ENCODE peak calls at places on chromosomes 3 and 15, in nine cellular contexts. One of them, this sample, is unnamed.

GRCh38 chr15:60914360-60914759 is 314.7 kb downstream of the RORA start:
- DNase-seq in SK-N-SH: no peak
- DNase-seq in kidney: no peak
- DNase-seq in HepG2: no peak
- DNase-seq in MM.1S: no peak
- DNase-seq in mammary epithelial cell: no peak
- DNase-seq in endothelial cell of umbilical vein: peak; percentile 8
- DNase-seq in PC-3: no peak
- DNase-seq in DND-41: no peak
- DNase-seq in this sample: no peak

GRCh38 chr15:45131510-45131909 is 1.7 kb downstream of the DUOX1 start:
- DNase-seq in SK-N-SH: no peak
- DNase-seq in kidney: no peak
- DNase-seq in HepG2: peak; percentile 61
- DNase-seq in MM.1S: no peak
- DNase-seq in mammary epithelial cell: no peak
- DNase-seq in endothelial cell of umbilical vein: no peak
- DNase-seq in PC-3: no peak
- DNase-seq in DND-41: no peak
- DNase-seq in this sample: no peak

GRCh38 chr15:58537033-58537432 is 105.2 kb downstream of the LIPC start:
- DNase-seq in SK-N-SH: no peak
- DNase-seq in kidney: no peak
- DNase-seq in HepG2: no peak
- DNase-seq in MM.1S: no peak
- DNase-seq in mammary epithelial cell: no peak
- DNase-seq in endothelial cell of umbilical vein: no peak
- DNase-seq in PC-3: no peak
- DNase-seq in DND-41: no peak
- DNase-seq in this sample: no peak

GRCh38 chr15:40308844-40309189 is 1.1 kb upstream of the PLCB2 start:
- DNase-seq in SK-N-SH: no peak
- DNase-seq in kidney: peak; percentile 75
- DNase-seq in HepG2: no peak
- DNase-seq in MM.1S: no peak
- DNase-seq in mammary epithelial cell: no peak
- DNase-seq in endothelial cell of umbilical vein: no peak
- DNase-seq in PC-3: no peak
- DNase-seq in DND-41: no peak
- DNase-seq in this sample: no peak

GRCh38 chr15:74573987-74574386 is 33.0 kb downstream of the ARID3B start:
- DNase-seq in SK-N-SH: no peak
- DNase-seq in kidney: no peak
- DNase-seq in HepG2: no peak
- DNase-seq in MM.1S: no peak
- DNase-seq in mammary epithelial cell: peak; percentile 30
- DNase-seq in endothelial cell of umbilical vein: peak; percentile 72
- DNase-seq in PC-3: peak; percentile 21
- DNase-seq in DND-41: no peak
- DNase-seq in this sample: peak; percentile 23

GRCh38 chr15:28260317-28260716 is 61.7 kb downstream of the HERC2 start:
- DNase-seq in SK-N-SH: no peak
- DNase-seq in kidney: no peak
- DNase-seq in HepG2: no peak
- DNase-seq in MM.1S: no peak
- DNase-seq in mammary epithelial cell: no peak
- DNase-seq in endothelial cell of umbilical vein: no peak
- DNase-seq in PC-3: no peak
- DNase-seq in DND-41: no peak
- DNase-seq in this sample: no peak

GRCh38 chr3:150721285-150722130 is 17.8 kb upstream of the ERICH6 start:
- DNase-seq in SK-N-SH: peak; percentile 73
- DNase-seq in kidney: no peak
- DNase-seq in HepG2: peak; percentile 67
- DNase-seq in MM.1S: peak; percentile 73
- DNase-seq in mammary epithelial cell: peak; percentile 51
- DNase-seq in endothelial cell of umbilical vein: peak; percentile 69
- DNase-seq in PC-3: peak; percentile 86
- DNase-seq in DND-41: peak; percentile 15
- DNase-seq in this sample: peak; percentile 48

GRCh38 chr3:29245441-29245840 is 35.4 kb upstream of the RBMS3 start:
- DNase-seq in SK-N-SH: no peak
- DNase-seq in kidney: no peak
- DNase-seq in HepG2: no peak
- DNase-seq in MM.1S: no peak
- DNase-seq in mammary epithelial cell: no peak
- DNase-seq in endothelial cell of umbilical vein: no peak
- DNase-seq in PC-3: no peak
- DNase-seq in DND-41: no peak
- DNase-seq in this sample: peak; percentile 41

GRCh38 chr3:171349392-171349791 is 110.8 kb downstream of the TNIK start:
- DNase-seq in SK-N-SH: no peak
- DNase-seq in kidney: no peak
- DNase-seq in HepG2: no peak
- DNase-seq in MM.1S: no peak
- DNase-seq in mammary epithelial cell: peak; percentile 78
- DNase-seq in endothelial cell of umbilical vein: peak; percentile 71
- DNase-seq in PC-3: peak; percentile 61
- DNase-seq in DND-41: no peak
- DNase-seq in this sample: no peak

GRCh38 chr3:150030841-150031240 is 60.1 kb upstream of the PFN2 start:
- DNase-seq in SK-N-SH: no peak
- DNase-seq in kidney: no peak
- DNase-seq in HepG2: no peak
- DNase-seq in MM.1S: no peak
- DNase-seq in mammary epithelial cell: no peak
- DNase-seq in endothelial cell of umbilical vein: no peak
- DNase-seq in PC-3: no peak
- DNase-seq in DND-41: no peak
- DNase-seq in this sample: no peak

GRCh38 chr15:90838544-90838943 is 29.8 kb upstream of the FURIN start:
- DNase-seq in SK-N-SH: no peak
- DNase-seq in kidney: no peak
- DNase-seq in HepG2: no peak
- DNase-seq in MM.1S: no peak
- DNase-seq in mammary epithelial cell: no peak
- DNase-seq in endothelial cell of umbilical vein: no peak
- DNase-seq in PC-3: no peak
- DNase-seq in DND-41: no peak
- DNase-seq in this sample: no peak
- H3K9ac ChIP-seq in SK-N-SH: no peak overlapping the region
- H3K9ac ChIP-seq in kidney: no peak overlapping the region
- H3K9ac ChIP-seq in HepG2: no peak overlapping the region
- H3K9ac ChIP-seq in MM.1S: no peak overlapping the region
- H3K9ac ChIP-seq in mammary epithelial cell: no peak overlapping the region
- H3K9ac ChIP-seq in endothelial cell of umbilical vein: no peak overlapping the region
- H3K9ac ChIP-seq in PC-3: no peak overlapping the region
- H3K9ac ChIP-seq in DND-41: no peak overlapping the region
- H3K9ac ChIP-seq in this sample: no peak overlapping the region

DNA sequence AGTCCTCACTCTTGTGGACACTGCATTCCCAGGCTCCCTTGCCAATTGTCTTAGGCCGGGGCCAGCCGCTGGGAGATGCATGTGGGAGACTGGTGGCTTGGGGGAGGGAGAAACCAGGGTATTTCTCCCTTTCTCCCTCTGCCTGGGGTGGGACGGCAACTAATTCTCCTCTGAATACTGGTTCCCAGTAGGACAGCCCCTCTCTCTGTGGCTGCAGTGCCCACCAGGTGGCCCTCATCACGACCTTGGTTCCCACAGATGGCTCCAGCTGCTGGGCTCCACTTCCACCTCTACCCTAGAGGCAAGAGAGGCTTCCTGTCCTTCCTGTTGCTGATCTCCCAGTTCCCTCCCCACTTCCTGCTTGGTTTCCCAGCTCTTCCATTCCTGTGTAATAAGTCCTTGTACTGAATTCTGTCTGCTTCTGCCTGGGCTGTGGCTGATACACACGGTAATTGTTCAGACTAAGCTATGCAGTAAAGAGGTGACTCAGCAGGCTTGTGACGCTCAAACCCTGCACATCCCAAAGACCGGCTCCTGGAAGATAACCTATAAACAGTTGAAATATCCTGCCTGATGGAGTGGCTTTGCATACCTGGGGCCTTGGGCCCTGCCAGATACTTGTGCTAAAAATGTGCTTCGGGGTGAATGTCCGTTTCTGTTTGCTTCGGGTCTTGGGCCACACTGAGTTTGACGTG is 20.4 kb upstream of the COPG1 start:
- DNase-seq in SK-N-SH: peak; percentile 42
- DNase-seq in kidney: no peak
- DNase-seq in HepG2: peak; percentile 77
- DNase-seq in MM.1S: no peak
- DNase-seq in mammary epithelial cell: peak; percentile 78
- DNase-seq in endothelial cell of umbilical vein: peak; percentile 53
- DNase-seq in PC-3: peak; percentile 85
- DNase-seq in DND-41: no peak
- DNase-seq in this sample: peak; percentile 73
- TF ChIP-seq CTCF in SK-N-SH: peak; percentile 28
- TF ChIP-seq CTCF in kidney: no peak
- TF ChIP-seq CTCF in HepG2: peak; percentile 56
- TF ChIP-seq CTCF in MM.1S: no peak
- TF ChIP-seq CTCF in mammary epithelial cell: peak; percentile 9
- TF ChIP-seq CTCF in endothelial cell of umbilical vein: peak; percentile 6
- TF ChIP-seq CTCF in PC-3: peak; percentile 35
- TF ChIP-seq CTCF in DND-41: peak; percentile 19
- TF ChIP-seq CTCF in this sample: no peak

DNA sequence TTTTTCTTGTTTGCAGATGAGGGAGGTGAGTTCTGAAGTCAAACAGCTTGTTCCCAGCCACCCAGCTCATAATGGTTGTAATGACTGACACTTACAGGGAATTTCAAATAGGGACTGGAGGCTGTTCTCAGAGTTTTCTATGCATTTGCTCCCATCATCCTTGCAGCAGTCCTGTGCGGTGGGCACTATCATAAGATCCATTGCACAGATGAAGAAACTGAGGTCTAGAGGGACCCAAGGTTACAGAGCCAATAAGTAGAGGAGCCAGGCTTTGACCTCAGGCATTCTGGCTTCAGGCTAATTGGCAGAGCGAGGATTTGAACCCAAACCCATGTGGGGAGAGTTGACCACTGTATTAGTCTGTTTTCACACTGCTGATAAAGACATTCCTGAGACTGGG is 32.4 kb downstream of the FAH start:
- DNase-seq in SK-N-SH: no peak
- DNase-seq in kidney: no peak
- DNase-seq in HepG2: no peak
- DNase-seq in MM.1S: no peak
- DNase-seq in mammary epithelial cell: no peak
- DNase-seq in endothelial cell of umbilical vein: no peak
- DNase-seq in PC-3: no peak
- DNase-seq in DND-41: no peak
- DNase-seq in this sample: no peak
- H3K27ac ChIP-seq in SK-N-SH: no peak overlapping the region
- H3K27ac ChIP-seq in kidney: no peak overlapping the region
- H3K27ac ChIP-seq in HepG2: no peak overlapping the region
- H3K27ac ChIP-seq in MM.1S: no peak overlapping the region
- H3K27ac ChIP-seq in mammary epithelial cell: no peak overlapping the region
- H3K27ac ChIP-seq in endothelial cell of umbilical vein: no peak overlapping the region
- H3K27ac ChIP-seq in PC-3: no peak overlapping the region
- H3K27ac ChIP-seq in DND-41: no peak overlapping the region
- H3K27ac ChIP-seq in this sample: no peak overlapping the region

GRCh38 chr3:136069933-136070332 is 104.4 kb downstream of the PPP2R3A start:
- DNase-seq in SK-N-SH: no peak
- DNase-seq in kidney: no peak
- DNase-seq in HepG2: no peak
- DNase-seq in MM.1S: no peak
- DNase-seq in mammary epithelial cell: no peak
- DNase-seq in endothelial cell of umbilical vein: no peak
- DNase-seq in PC-3: no peak
- DNase-seq in DND-41: no peak
- DNase-seq in this sample: no peak

GRCh38 chr3:136068708-136069107 is 103.2 kb downstream of the PPP2R3A start:
- DNase-seq in SK-N-SH: no peak
- DNase-seq in kidney: no peak
- DNase-seq in HepG2: no peak
- DNase-seq in MM.1S: no peak
- DNase-seq in mammary epithelial cell: no peak
- DNase-seq in endothelial cell of umbilical vein: no peak
- DNase-seq in PC-3: peak; percentile 22
- DNase-seq in DND-41: no peak
- DNase-seq in this sample: peak; percentile 33

GRCh38 chr3:136074546-136074945 is 109.0 kb downstream of the PPP2R3A start:
- DNase-seq in SK-N-SH: no peak
- DNase-seq in kidney: no peak
- DNase-seq in HepG2: no peak
- DNase-seq in MM.1S: no peak
- DNase-seq in mammary epithelial cell: no peak
- DNase-seq in endothelial cell of umbilical vein: no peak
- DNase-seq in PC-3: peak; percentile 8
- DNase-seq in DND-41: no peak
- DNase-seq in this sample: peak; percentile 26

GRCh38 chr3:136070334-136070733 is 104.8 kb downstream of the PPP2R3A start:
- DNase-seq in SK-N-SH: no peak
- DNase-seq in kidney: no peak
- DNase-seq in HepG2: no peak
- DNase-seq in MM.1S: no peak
- DNase-seq in mammary epithelial cell: peak; percentile 80
- DNase-seq in endothelial cell of umbilical vein: no peak
- DNase-seq in PC-3: peak; percentile 89
- DNase-seq in DND-41: no peak
- DNase-seq in this sample: peak; percentile 90

DNA sequence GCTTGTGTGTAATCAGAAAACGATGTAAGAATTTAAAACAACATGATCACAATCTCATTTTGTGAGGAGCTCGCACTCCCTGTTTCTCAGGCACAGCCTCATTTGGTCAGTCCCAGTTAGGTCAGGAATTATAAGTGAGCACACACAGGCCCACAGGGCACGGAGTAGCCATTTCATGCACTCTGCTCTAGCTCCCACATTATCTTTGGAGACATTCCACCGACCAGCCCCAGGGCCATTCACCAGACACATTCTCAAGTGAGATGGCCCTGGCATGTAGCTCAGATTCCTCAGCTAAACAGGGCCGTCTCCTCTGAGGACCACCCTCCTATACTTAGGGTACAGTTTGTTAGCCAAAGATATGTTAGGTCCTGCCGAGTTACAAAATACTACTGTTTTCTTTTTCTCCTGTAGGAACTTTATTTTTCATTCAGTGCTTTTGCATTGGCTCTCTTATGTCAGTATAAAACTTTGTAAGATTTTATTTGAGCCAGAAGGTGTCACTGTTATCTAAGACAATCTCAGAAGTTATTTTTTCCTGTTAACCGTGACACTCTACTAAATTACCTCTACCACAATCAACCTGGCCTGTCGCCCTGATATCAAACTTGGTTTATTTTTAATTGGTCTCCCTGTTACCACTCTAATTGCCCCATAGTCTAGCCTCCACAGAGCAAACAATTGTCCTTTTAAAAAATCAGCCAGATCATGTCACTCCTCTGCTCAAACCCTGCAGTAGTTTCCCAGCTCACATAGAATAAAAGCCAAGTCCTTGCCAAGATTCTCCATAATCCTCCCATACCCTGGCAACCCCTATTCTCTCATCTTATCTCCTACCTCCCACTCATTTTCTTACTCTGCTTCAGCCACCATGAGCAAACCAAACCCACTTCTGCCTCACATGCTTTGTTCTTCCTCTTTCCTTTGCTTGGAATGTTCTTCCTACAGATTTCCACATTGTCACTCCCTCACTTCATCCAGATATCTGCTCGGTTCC is 105.7 kb downstream of the PPP2R3A start:
- DNase-seq in SK-N-SH: no peak
- DNase-seq in kidney: peak; percentile 59
- DNase-seq in HepG2: no peak
- DNase-seq in MM.1S: peak; percentile 19
- DNase-seq in mammary epithelial cell: peak; percentile 9
- DNase-seq in endothelial cell of umbilical vein: peak; percentile 35
- DNase-seq in PC-3: peak; percentile 19
- DNase-seq in DND-41: no peak
- DNase-seq in this sample: peak; percentile 41
- H3K9ac ChIP-seq in SK-N-SH: peak overlapping the region; percentile 30
- H3K9ac ChIP-seq in kidney: no peak overlapping the region
- H3K9ac ChIP-seq in HepG2: no peak overlapping the region
- H3K9ac ChIP-seq in MM.1S: no peak overlapping the region
- H3K9ac ChIP-seq in mammary epithelial cell: peak overlapping the region; percentile 12
- H3K9ac ChIP-seq in endothelial cell of umbilical vein: no peak overlapping the region
- H3K9ac ChIP-seq in PC-3: no peak overlapping the region
- H3K9ac ChIP-seq in DND-41: no peak overlapping the region
- H3K9ac ChIP-seq in this sample: no peak overlapping the region

This sample was measured in fibroblast of lung.